ENCODE peak calls at places on chromosomes 5 and 9, in five cellular contexts. W, C, Z, Q and E are unnamed samples.

GRCh38 chr5:172407861-172408260 is 46.5 kb downstream of the SH3PXD2B start:
- DNase-seq in W (no peak), C (no peak), Z (no peak), Q (no peak), E (peak)

GRCh38 chr9:5582835-5583195 is 46.1 kb upstream of the RIC1 start:
- DNase-seq in W (no peak), C (peak), Z (no peak), Q (peak), E (peak)

GRCh38 chr9:8895498-8896224 is 1096.1 kb upstream of the DMAC1 start:
- DNase-seq in W (no peak), C (no peak), Z (no peak), Q (no peak), E (no peak)

GRCh38 chr5:156475182-156475830 is 148.3 kb downstream of the SGCD start:
- DNase-seq in W (no peak), C (no peak), Z (no peak), Q (no peak), E (no peak)

GRCh38 chr5:6819521-6819920 is 106.3 kb downstream of the TENT4A start:
- DNase-seq in W (no peak), C (no peak), Z (no peak), Q (no peak), E (no peak)

GRCh38 chr9:69122086-69122390 is 52.0 kb upstream of the TJP2 start:
- DNase-seq in W (no peak), C (peak), Z (peak), Q (peak), E (peak)

GRCh38 chr5:41978686-41979085 is 53.6 kb downstream of the FBXO4 start:
- DNase-seq in W (no peak), C (no peak), Z (no peak), Q (no peak), E (no peak)

GRCh38 chr5:156326718-156327259 is at the start of gene SGCD:
- DNase-seq in W (no peak), C (no peak), Z (peak), Q (peak), E (peak)

GRCh38 chr5:18985397-18985796 is 1002.6 kb downstream of the CDH18 start:
- DNase-seq in W (no peak), C (no peak), Z (no peak), Q (no peak), E (no peak)

GRCh38 chr5:1207555-1207954 is 6.2 kb downstream of the SLC6A19 start:
- DNase-seq in W (no peak), C (no peak), Z (no peak), Q (no peak), E (no peak)

GRCh38 chr5:1209552-1209852 is 8.1 kb downstream of the SLC6A19 start:
- DNase-seq in W (no peak), C (no peak), Z (no peak), Q (no peak), E (no peak)

GRCh38 chr5:1208221-1208742 is 6.9 kb downstream of the SLC6A19 start:
- DNase-seq in W (no peak), C (no peak), Z (no peak), Q (no peak), E (no peak)

GRCh38 chr5:1209896-1210776 is 8.7 kb downstream of the SLC6A19 start:
- DNase-seq in W (no peak), C (no peak), Z (no peak), Q (no peak), E (no peak)

GRCh38 chr5:1208743-1209551 is 7.6 kb downstream of the SLC6A19 start:
- DNase-seq in W (no peak), C (no peak), Z (peak), Q (no peak), E (no peak)
- TF ChIP-seq CTCF in W (peak), C (peak), Z (peak), Q (no peak), E (no peak)

GRCh38 chr9:124263800-124264426 is 6.2 kb downstream of the NEK6 start:
- DNase-seq in W (no peak), C (no peak), Z (no peak), Q (no peak), E (no peak)
- H3K27ac ChIP-seq in W (peak), C (peak), Z (peak), Q (no peak), E (no peak)

GRCh38 chr9:116219686-116220085 is 66.1 kb downstream of the PAPPA start:
- DNase-seq in W (no peak), C (no peak), Z (no peak), Q (peak), E (no peak)

GRCh38 chr9:116218399-116218798 is 64.8 kb downstream of the PAPPA start:
- DNase-seq in W (no peak), C (no peak), Z (no peak), Q (no peak), E (no peak)

GRCh38 chr9:116223926-116224325 is 70.3 kb downstream of the PAPPA start:
- DNase-seq in W (no peak), C (no peak), Z (no peak), Q (no peak), E (no peak)
- TF ChIP-seq POLR2A in W (no peak), C (no peak), Z (no peak), Q (no peak), E (no peak)

GRCh38 chr5:158123595-158123994 is 264.6 kb upstream of the CLINT1 start:
- DNase-seq in W (no peak), C (no peak), Z (no peak), Q (no peak), E (no peak)

GRCh38 chr5:158120760-158121159 is 261.8 kb upstream of the CLINT1 start:
- DNase-seq in W (no peak), C (no peak), Z (no peak), Q (no peak), E (no peak)

GRCh38 chr5:158119852-158120708 is 261.1 kb upstream of the CLINT1 start:
- DNase-seq in W (no peak), C (no peak), Z (no peak), Q (no peak), E (peak)

GRCh38 chr5:158124606-158125316 is 265.8 kb upstream of the CLINT1 start:
- DNase-seq in W (no peak), C (no peak), Z (no peak), Q (no peak), E (no peak)

DNA sequence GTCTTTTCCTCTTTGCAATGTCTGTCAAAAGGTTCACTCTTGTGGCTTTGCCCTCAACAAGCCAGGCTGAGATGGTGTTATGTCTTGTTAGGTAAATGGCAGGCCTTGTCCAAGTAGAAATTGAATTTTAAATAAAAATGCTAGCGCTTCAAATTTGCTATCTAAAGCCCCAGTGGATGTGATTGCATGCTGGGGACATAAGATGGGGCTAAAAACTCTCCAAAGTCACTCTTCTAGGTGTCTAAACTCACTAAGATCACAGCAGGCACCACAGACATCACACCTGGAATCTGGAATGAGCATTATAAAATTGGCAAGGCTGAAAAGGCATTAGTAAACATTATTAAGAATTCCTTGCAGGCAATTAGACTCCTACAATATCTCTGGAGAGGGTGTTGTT is 262.7 kb upstream of the CLINT1 start:
- DNase-seq in W (no peak), C (no peak), Z (no peak), Q (no peak), E (no peak)
- TF ChIP-seq CTCF in W (no peak), C (no peak), Z (no peak), Q (no peak), E (no peak)

GRCh38 chr5:131671994-131672655 is 37.1 kb upstream of the RAPGEF6 start:
- DNase-seq in W (no peak), C (no peak), Z (no peak), Q (no peak), E (no peak)
- H3K27ac ChIP-seq in W (peak), C (peak), Z (peak), Q (peak), E (peak)

GRCh38 chr5:149141224-149141956 is at the start of gene ABLIM3:
- DNase-seq in W (no peak), C (peak), Z (peak), Q (peak), E (peak)
- TF ChIP-seq POLR2A in W (no peak), C (no peak), Z (no peak), Q (peak), E (peak)